ENCODE peak calls at places on chromosomes 2 and 18, in four cellular contexts. E, T, G and O are unnamed samples.

GRCh38 chr2:207143131-207143473 is 22.6 kb downstream of the KLF7 start:
- DNase-seq in T (no peak), E (no peak), G (no peak), O (no peak)

GRCh38 chr2:236712304-236712703 is 142.7 kb downstream of the ACKR3 start:
- DNase-seq in G (peak; percentile 70), T (no peak), E (no peak), O (no peak)

GRCh38 chr18:6666286-6666685 is 63.2 kb upstream of the ARHGAP28 start:
- DNase-seq in T (no peak), G (no peak), E (no peak), O (no peak)

GRCh38 chr2:231189571-231190495 is 8.6 kb upstream of the ARMC9 start:
- DNase-seq in E (no peak), G (peak; percentile 84), T (no peak), O (no peak)

GRCh38 chr18:66749030-66749429 is 145.1 kb upstream of the CDH19 start:
- DNase-seq in G (no peak), E (no peak), T (no peak), O (no peak)

GRCh38 chr18:78521744-78522143 is 457.9 kb upstream of the SALL3 start:
- DNase-seq in G (no peak), T (no peak), E (no peak), O (no peak)

GRCh38 chr2:172564376-172564775 is 8.5 kb downstream of the PDK1 start:
- DNase-seq in T (no peak), G (no peak), E (no peak), O (no peak)

GRCh38 chr18:21117385-21118135 is 5.9 kb upstream of the ROCK1 start:
- DNase-seq in G (peak; percentile 93), T (no peak), E (no peak), O (no peak)

GRCh38 chr2:5692561-5693287 is 540 bp downstream of the SOX11 start:
- DNase-seq in E (no peak), T (no peak), G (no peak), O (no peak)

GRCh38 chr2:189599245-189599644 is 18.7 kb upstream of the SLC40A1 start:
- DNase-seq in E (no peak), T (no peak), G (peak; percentile 85), O (no peak)

GRCh38 chr2:54409752-54410151 is 46.4 kb upstream of the SPTBN1 start:
- DNase-seq in G (no peak), E (no peak), T (no peak), O (no peak)

GRCh38 chr2:173983414-173983871 is 18.3 kb upstream of the SP3 start:
- DNase-seq in G (peak; percentile 81), T (no peak), E (no peak), O (no peak)

GRCh38 chr2:100119235-100119634 is 23.2 kb downstream of the AFF3 start:
- DNase-seq in E (no peak), T (no peak), G (no peak), O (no peak)